ENCODE peak calls at places on chromosomes 7 and 10, in six cellular contexts. N, H, L, F, K and Z are unnamed samples.

GRCh38 chr7:145036592-145037386 is 200.9 kb upstream of the TPK1 start:
- DNase-seq in N (peak; percentile 69), H (peak; percentile 65), L (peak; percentile 45), F (no peak), K (peak; percentile 31), Z (peak; percentile 16)

GRCh38 chr10:110373059-110373458 is 68.3 kb upstream of the SMNDC1 start:
- DNase-seq in N (no peak), H (no peak), L (peak; percentile 20), F (no peak), K (no peak), Z (no peak)

GRCh38 chr7:100642534-100642907 is 1.2 kb upstream of the TFR2 start:
- DNase-seq in N (peak; percentile 73), H (peak; percentile 85), L (no peak), F (no peak), K (no peak), Z (no peak)

GRCh38 chr7:33905389-33906032 is at the start of gene BMPER:
- DNase-seq in N (no peak), H (no peak), L (peak; percentile 26), F (no peak), K (no peak), Z (peak; percentile 54)

GRCh38 chr10:21468086-21468485 is 57.4 kb downstream of the SKIDA1 start:
- DNase-seq in N (no peak), H (no peak), L (no peak), F (no peak), K (no peak), Z (no peak)

GRCh38 chr7:70595741-70596574 is 536.0 kb upstream of the GALNT17 start:
- DNase-seq in N (peak; percentile 75), H (no peak), L (no peak), F (no peak), K (peak; percentile 29), Z (no peak)

GRCh38 chr10:46223064-46223480 is 63.7 kb upstream of the ANTXRL start:
- DNase-seq in N (peak; percentile 23), H (peak; percentile 16), L (no peak), F (no peak), K (no peak), Z (no peak)

GRCh38 chr7:113199841-113200240 is 81.5 kb upstream of the SMIM30 start:
- DNase-seq in N (no peak), H (no peak), L (peak; percentile 86), F (no peak), K (no peak), Z (peak; percentile 40)

GRCh38 chr7:45407730-45408406 is 166.3 kb upstream of the ADCY1 start:
- DNase-seq in N (no peak), H (no peak), L (no peak), F (no peak), K (no peak), Z (no peak)

GRCh38 chr7:104450861-104451260 is 122.5 kb downstream of the LHFPL3 start:
- DNase-seq in N (no peak), H (no peak), L (no peak), F (no peak), K (no peak), Z (no peak)

GRCh38 chr7:55964802-55965470 is 551 bp downstream of the NIPSNAP2 start:
- DNase-seq in N (peak; percentile 84), H (peak; percentile 40), L (peak; percentile 44), F (no peak), K (peak; percentile 38), Z (peak; percentile 66)

GRCh38 chr10:70354566-70355233 is 27.7 kb downstream of the LRRC20 start:
- DNase-seq in N (peak; percentile 61), H (no peak), L (no peak), F (no peak), K (no peak), Z (no peak)

GRCh38 chr10:17181751-17182150 is 19.7 kb downstream of the TRDMT1 start:
- DNase-seq in N (no peak), H (no peak), L (no peak), F (no peak), K (no peak), Z (no peak)

GRCh38 chr7:40329601-40330153 is 194.9 kb downstream of the SUGCT start:
- DNase-seq in N (peak; percentile 58), H (peak; percentile 56), L (peak; percentile 73), F (no peak), K (peak; percentile 21), Z (peak; percentile 66)

GRCh38 chr10:124145109-124145860 is 51.9 kb upstream of the CHST15 start:
- DNase-seq in N (peak; percentile 37), H (peak; percentile 87), L (peak; percentile 58), F (no peak), K (no peak), Z (peak; percentile 63)

GRCh38 chr7:6576024-6576866 is 1.0 kb upstream of the ZDHHC4 start:
- DNase-seq in N (peak; percentile 48), H (no peak), L (no peak), F (no peak), K (no peak), Z (no peak)

GRCh38 chr10:78651287-78651686 is 417.5 kb upstream of the ZMIZ1 start:
- DNase-seq in N (no peak), H (no peak), L (peak; percentile 38), F (no peak), K (no peak), Z (no peak)

GRCh38 chr10:127534511-127534910 is 14.6 kb upstream of the NPS start:
- DNase-seq in N (no peak), H (no peak), L (no peak), F (no peak), K (no peak), Z (no peak)

GRCh38 chr10:127532659-127533058 is 16.4 kb upstream of the NPS start:
- DNase-seq in N (no peak), H (no peak), L (no peak), F (no peak), K (no peak), Z (no peak)

GRCh38 chr10:127535802-127536515 is 13.2 kb upstream of the NPS start:
- DNase-seq in N (no peak), H (no peak), L (no peak), F (no peak), K (no peak), Z (no peak)

GRCh38 chr10:127532193-127532592 is 16.9 kb upstream of the NPS start:
- DNase-seq in N (no peak), H (no peak), L (no peak), F (no peak), K (no peak), Z (no peak)

GRCh38 chr10:127534074-127534473 is 15.0 kb upstream of the NPS start:
- DNase-seq in N (no peak), H (no peak), L (no peak), F (no peak), K (no peak), Z (no peak)
- H3K4me3 ChIP-seq in N (no peak overlapping the region), H (no peak overlapping the region), L (no peak overlapping the region), F (no peak overlapping the region), K (no peak overlapping the region), Z (no peak overlapping the region)

GRCh38 chr10:13103554-13103953 is 3.6 kb downstream of the OPTN start:
- DNase-seq in N (no peak), H (no peak), L (no peak), F (no peak), K (no peak), Z (no peak)

GRCh38 chr10:13100349-13101294 is 659 bp downstream of the OPTN start:
- DNase-seq in N (peak; percentile 36), H (no peak), L (peak; percentile 31), F (no peak), K (peak; percentile 27), Z (peak; percentile 24)

GRCh38 chr10:13099666-13100348 is at the start of gene OPTN:
- DNase-seq in N (peak; percentile 86), H (peak; percentile 27), L (peak; percentile 76), F (peak; percentile 63), K (peak; percentile 86), Z (peak; percentile 73)

GRCh38 chr10:13104697-13105096 is 4.7 kb downstream of the OPTN start:
- DNase-seq in N (no peak), H (no peak), L (no peak), F (no peak), K (no peak), Z (no peak)

DNA sequence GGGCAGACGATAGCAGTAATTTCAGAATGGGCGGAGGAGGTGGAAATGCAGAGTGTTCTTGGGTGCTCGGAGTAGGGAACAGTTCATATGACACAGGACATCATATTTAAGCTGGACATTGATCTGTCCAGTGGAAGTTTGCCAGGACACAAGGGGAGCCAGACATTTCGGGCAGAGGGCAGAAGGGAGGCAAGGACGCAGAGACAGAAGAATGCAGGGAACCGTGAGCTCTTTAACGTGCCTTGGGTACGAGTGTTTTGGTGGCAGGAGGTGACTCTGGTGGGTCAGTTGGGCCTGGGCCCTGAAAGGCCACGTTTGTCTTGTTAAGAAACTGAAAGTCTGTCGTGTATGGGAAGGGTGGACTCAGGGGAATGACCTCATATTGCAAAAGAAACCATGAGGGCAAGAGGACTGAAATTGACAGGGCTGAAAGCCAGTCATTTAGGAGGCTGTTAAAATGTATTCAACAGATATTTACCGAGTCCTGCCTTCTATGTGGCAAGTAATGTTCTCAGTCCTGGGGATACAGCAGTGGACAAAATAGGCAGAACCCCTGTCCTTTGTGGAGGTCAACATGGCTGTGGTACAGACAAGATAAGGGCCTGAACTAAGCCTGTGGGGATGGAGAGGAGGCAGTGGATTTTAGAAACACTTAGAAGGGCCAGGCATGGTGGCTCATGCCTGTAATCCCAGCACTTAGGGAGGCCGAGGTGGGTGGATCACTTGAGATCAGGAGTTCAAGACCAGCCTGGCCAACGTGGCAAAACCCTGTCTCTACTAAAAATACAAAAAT is 2.2 kb downstream of the OPTN start:
- DNase-seq in N (peak; percentile 60), H (no peak), L (peak; percentile 60), F (no peak), K (no peak), Z (peak; percentile 68)
- H3K4me3 ChIP-seq in N (peak overlapping the region; percentile 3), H (no peak overlapping the region), L (peak overlapping the region; percentile 17), F (no peak overlapping the region), K (peak overlapping the region; percentile 13), Z (peak overlapping the region; percentile 87)

GRCh38 chr7:137962875-137963507 is 38.9 kb downstream of the CREB3L2 start:
- DNase-seq in N (no peak), H (no peak), L (no peak), F (no peak), K (no peak), Z (no peak)
- H3K4me3 ChIP-seq in N (no peak overlapping the region), H (no peak overlapping the region), L (no peak overlapping the region), F (no peak overlapping the region), K (no peak overlapping the region), Z (no peak overlapping the region)

GRCh38 chr7:22377690-22378089 is 20.7 kb upstream of the RAPGEF5 start:
- DNase-seq in N (no peak), H (no peak), L (no peak), F (no peak), K (no peak), Z (no peak)

GRCh38 chr7:22375359-22376048 is 18.6 kb upstream of the RAPGEF5 start:
- DNase-seq in N (no peak), H (no peak), L (peak; percentile 16), F (no peak), K (no peak), Z (peak; percentile 57)

GRCh38 chr7:22385326-22385725 is 28.4 kb upstream of the RAPGEF5 start:
- DNase-seq in N (peak; percentile 68), H (no peak), L (no peak), F (no peak), K (no peak), Z (no peak)

GRCh38 chr7:22378199-22378961 is 21.4 kb upstream of the RAPGEF5 start:
- DNase-seq in N (no peak), H (no peak), L (no peak), F (no peak), K (no peak), Z (no peak)

DNA sequence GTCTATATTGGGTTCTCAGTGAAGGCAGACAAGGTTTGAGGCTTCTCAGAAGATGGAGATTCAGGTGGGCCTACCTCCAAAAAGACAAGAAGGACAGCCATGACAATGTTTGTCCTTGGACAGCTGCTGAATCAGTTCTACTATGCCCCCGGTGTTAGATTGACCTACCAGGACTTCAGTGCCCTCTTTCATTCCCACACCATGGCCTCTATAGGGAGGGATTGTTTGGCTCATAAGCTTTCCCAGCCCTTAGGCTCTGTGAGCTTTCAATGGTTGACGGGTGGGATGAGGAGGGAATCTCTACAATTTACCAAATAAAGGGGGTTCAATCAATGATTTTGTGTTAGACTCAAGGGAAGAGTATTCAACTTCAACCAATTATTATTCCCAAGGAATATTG is 23.4 kb upstream of the RAPGEF5 start:
- DNase-seq in N (no peak), H (no peak), L (no peak), F (no peak), K (no peak), Z (no peak)
- H3K4me3 ChIP-seq in N (no peak overlapping the region), H (no peak overlapping the region), L (no peak overlapping the region), F (no peak overlapping the region), K (no peak overlapping the region), Z (no peak overlapping the region)